ENCODE peak calls at places on chromosomes 1 and 21, in seven cellular contexts. D is T-helper 2 cell, H is mesothelial cell of epicardium, K is G401, S is epithelial cell of esophagus, Q is right lobe of liver, Z is nucleus accumbens. V is an unnamed sample.

GRCh38 chr1:4723106-4723505 is 68.7 kb downstream of the AJAP1 start:
- DNase-seq in D (no peak), Q (no peak), S (no peak), Z (no peak), H (no peak), K (no peak), V (no peak)

GRCh38 chr1:186958520-186958919 is 129.8 kb downstream of the PLA2G4A start:
- DNase-seq in K (no peak), D (no peak), H (no peak), Z (no peak), Q (no peak), S (peak; percentile 85), V (peak; percentile 33)

GRCh38 chr1:200890818-200891773 is 3.6 kb upstream of the INAVA start:
- DNase-seq in K (peak; percentile 34), H (peak; percentile 75), Q (peak; percentile 43), D (no peak), S (peak; percentile 57), Z (peak; percentile 43), V (peak; percentile 51)

GRCh38 chr1:26739251-26739914 is 43.6 kb downstream of the ARID1A start:
- DNase-seq in D (no peak), Q (no peak), S (no peak), K (no peak), H (no peak), Z (no peak), V (no peak)

GRCh38 chr21:44853601-44854390 is 19.7 kb downstream of the PTTG1IP start:
- DNase-seq in S (no peak), K (no peak), Q (no peak), Z (no peak), D (no peak), H (no peak), V (no peak)

GRCh38 chr1:101507547-101507971 is 270.7 kb downstream of the S1PR1 start:
- DNase-seq in H (no peak), S (peak; percentile 46), K (no peak), D (no peak), Z (no peak), Q (no peak), V (no peak)

GRCh38 chr1:61183471-61184034 is 101.2 kb downstream of the NFIA start:
- DNase-seq in D (no peak), S (peak; percentile 9), Z (peak; percentile 36), H (no peak), K (peak; percentile 71), Q (peak; percentile 69), V (peak; percentile 31)

GRCh38 chr1:55276671-55277376 is 61.7 kb upstream of the USP24 start:
- DNase-seq in H (no peak), D (no peak), K (peak; percentile 53), S (no peak), Q (no peak), Z (peak; percentile 50), V (no peak)

GRCh38 chr1:84433253-84434080 is 35.2 kb downstream of the DNASE2B start:
- DNase-seq in Z (peak; percentile 81), Q (peak; percentile 31), K (peak; percentile 82), H (peak; percentile 52), D (peak; percentile 61), S (peak; percentile 76), V (peak; percentile 79)

GRCh38 chr1:161044908-161045748 is 649 bp downstream of the USF1 start:
- DNase-seq in D (peak; percentile 64), Z (peak; percentile 74), K (peak; percentile 64), Q (peak; percentile 79), H (peak; percentile 48), S (peak; percentile 53), V (peak; percentile 54)

GRCh38 chr1:206769331-206769731 is 1.2 kb upstream of the IL19 start:
- DNase-seq in D (peak; percentile 59), K (no peak), S (no peak), Z (no peak), Q (no peak), H (no peak), V (no peak)

GRCh38 chr1:2194319-2194897 is at the start of gene FAAP20:
- DNase-seq in H (no peak), Q (peak; percentile 78), K (no peak), Z (peak; percentile 81), D (no peak), S (peak; percentile 71), V (peak; percentile 54)

GRCh38 chr1:243916160-243916559 is 66.1 kb upstream of the AKT3 start:
- DNase-seq in D (no peak), Q (no peak), S (peak; percentile 21), K (no peak), H (no peak), Z (no peak), V (no peak)

GRCh38 chr1:201461783-201462441 is 7.1 kb downstream of the PHLDA3 start:
- DNase-seq in S (peak; percentile 100), H (peak; percentile 51), D (no peak), K (peak; percentile 41), Q (no peak), Z (peak; percentile 82), V (peak; percentile 99)

GRCh38 chr21:16046625-16047340 is 317.0 kb downstream of the USP25 start:
- DNase-seq in D (no peak), K (no peak), H (no peak), Z (no peak), S (peak; percentile 57), Q (no peak), V (peak; percentile 4)

GRCh38 chr21:16708431-16708830 is 804.4 kb upstream of the CXADR start:
- DNase-seq in Q (no peak), D (no peak), H (no peak), S (no peak), K (no peak), Z (no peak), V (peak; percentile 59)

GRCh38 chr1:56147020-56147419 is 432.3 kb downstream of the PLPP3 start:
- DNase-seq in K (no peak), H (no peak), D (no peak), Q (no peak), S (no peak), Z (no peak), V (no peak)

GRCh38 chr1:221276911-221277310 is 397.7 kb downstream of the HLX start:
- DNase-seq in D (no peak), S (no peak), Z (no peak), K (no peak), H (no peak), Q (no peak), V (peak; percentile 36)

GRCh38 chr21:19759836-19760235 is 1238.4 kb upstream of the NCAM2 start:
- DNase-seq in H (no peak), Q (no peak), K (no peak), S (no peak), Z (no peak), D (no peak), V (no peak)

GRCh38 chr1:241990040-241990439 is 8.9 kb downstream of the MAP1LC3C start:
- DNase-seq in Z (peak; percentile 65), D (no peak), K (no peak), Q (peak; percentile 26), H (no peak), S (peak; percentile 7), V (peak; percentile 95)

GRCh38 chr1:61950418-61950817 is 208.1 kb downstream of the PATJ start:
- DNase-seq in S (peak; percentile 36), K (peak; percentile 70), D (no peak), Q (no peak), Z (no peak), H (no peak), V (no peak)